ENCODE peak calls at places on chromosome 4, in four cellular contexts. X is endothelial cell of umbilical vein, R is H1, T is K562. Q is an unnamed sample.

GRCh38 chr4:40731792-40732245 is 17.9 kb upstream of the NSUN7 start:
- DNase-seq in X (peak; percentile 49), R (no peak), T (no peak), Q (peak; percentile 28)

GRCh38 chr4:72767903-72768817 is 199.1 kb upstream of the ADAMTS3 start:
- DNase-seq in X (no peak), R (no peak), T (peak; percentile 8), Q (no peak)

GRCh38 chr4:45155081-45155777 is 428.9 kb upstream of the GNPDA2 start:
- DNase-seq in X (no peak), R (no peak), T (no peak), Q (no peak)

GRCh38 chr4:154425514-154425913 is 66.1 kb downstream of the DCHS2 start:
- DNase-seq in X (no peak), R (no peak), T (no peak), Q (no peak)

GRCh38 chr4:127400736-127401346 is 231.9 kb upstream of the INTU start:
- DNase-seq in X (peak; percentile 68), R (peak; percentile 68), T (peak; percentile 53), Q (peak; percentile 66)

GRCh38 chr4:165461176-165461835 is 82.5 kb downstream of the CPE start:
- DNase-seq in X (no peak), R (no peak), T (no peak), Q (peak; percentile 54)

GRCh38 chr4:26420903-26421302 is 69.4 kb downstream of the CCKAR start:
- DNase-seq in X (no peak), R (no peak), T (no peak), Q (no peak)

GRCh38 chr4:185210102-185210981 is 944 bp downstream of the SNX25 start:
- DNase-seq in X (peak; percentile 67), R (peak; percentile 71), T (peak; percentile 35), Q (peak; percentile 13)

GRCh38 chr4:15013585-15013984 is 11.3 kb downstream of the CPEB2 start:
- DNase-seq in X (no peak), R (no peak), T (no peak), Q (no peak)

GRCh38 chr4:19319607-19320006 is 932.1 kb upstream of the SLIT2 start:
- DNase-seq in X (no peak), R (no peak), T (no peak), Q (no peak)

GRCh38 chr4:70915048-70915815 is 13.1 kb downstream of the MOB1B start:
- DNase-seq in X (no peak), R (no peak), T (no peak), Q (no peak)

GRCh38 chr4:5036239-5036638 is 15.0 kb upstream of the STK32B start:
- DNase-seq in X (no peak), R (no peak), T (peak; percentile 69), Q (no peak)

GRCh38 chr4:182015893-182016292 is 227.3 kb upstream of the TENM3 start:
- DNase-seq in X (no peak), R (no peak), T (no peak), Q (no peak)

GRCh38 chr4:105060628-105061027 is 86.0 kb upstream of the TET2 start:
- DNase-seq in X (no peak), R (no peak), T (no peak), Q (no peak)

GRCh38 chr4:146959692-146960091 is 14.0 kb upstream of the TTC29 start:
- DNase-seq in X (no peak), R (no peak), T (no peak), Q (no peak)

GRCh38 chr4:116122131-116122530 is 963.2 kb downstream of the TRAM1L1 start:
- DNase-seq in X (no peak), R (no peak), T (no peak), Q (no peak)

GRCh38 chr4:105350859-105351494 is 122.9 kb downstream of the PPA2 start:
- DNase-seq in X (peak; percentile 43), R (no peak), T (no peak), Q (no peak)

GRCh38 chr4:106746451-106746850 is 289.7 kb downstream of the DKK2 start:
- DNase-seq in X (peak; percentile 20), R (no peak), T (no peak), Q (no peak)

GRCh38 chr4:145099653-145100052 is 1.5 kb downstream of the ABCE1 start:
- DNase-seq in X (peak; percentile 52), R (no peak), T (no peak), Q (peak; percentile 19)

GRCh38 chr4:73576366-73576765 is 43.9 kb downstream of the RASSF6 start:
- DNase-seq in X (no peak), R (no peak), T (no peak), Q (no peak)

GRCh38 chr4:6267573-6267972 is 2.1 kb upstream of the WFS1 start:
- DNase-seq in X (no peak), R (no peak), T (no peak), Q (peak; percentile 45)

GRCh38 chr4:6474053-6474568 is 1.7 kb upstream of the PPP2R2C start:
- DNase-seq in X (no peak), R (peak; percentile 60), T (peak; percentile 55), Q (peak; percentile 12)

GRCh38 chr4:101264993-101265815 is 82.1 kb downstream of the PPP3CA start:
- DNase-seq in X (no peak), R (no peak), T (no peak), Q (no peak)

GRCh38 chr4:7513731-7514130 is 79.0 kb upstream of the PSAPL1 start:
- DNase-seq in X (no peak), R (no peak), T (no peak), Q (no peak)

GRCh38 chr4:122285285-122285684 is 93.5 kb upstream of the ADAD1 start:
- DNase-seq in X (no peak), R (no peak), T (peak; percentile 72), Q (no peak)

GRCh38 chr4:154720123-154720522 is 23.7 kb upstream of the LRAT start:
- DNase-seq in X (no peak), R (no peak), T (no peak), Q (no peak)

DNA sequence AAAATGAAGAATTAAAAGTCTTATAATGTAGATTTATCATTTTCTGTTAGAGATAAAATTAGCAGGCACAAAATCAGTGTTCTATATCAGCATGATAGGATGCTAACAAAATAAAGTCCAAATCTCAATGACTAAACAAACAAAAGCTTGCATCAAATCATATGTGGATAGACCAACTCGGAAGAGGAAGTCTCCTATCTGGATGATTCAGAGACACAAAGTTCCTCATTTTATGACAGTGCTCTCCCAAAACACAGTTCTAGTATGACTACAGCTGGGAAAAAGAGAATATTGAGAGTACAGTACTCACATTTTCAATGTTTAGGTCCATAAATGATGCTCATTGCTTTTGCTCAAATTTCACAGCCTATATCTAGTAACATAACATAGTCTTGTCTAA is 376.1 kb upstream of the CTSO start:
- DNase-seq in X (no peak), R (no peak), T (no peak), Q (no peak)
- TF ChIP-seq JUN in X (no peak), R (no peak), T (no peak), Q (no peak)

GRCh38 chr4:1245481-1246051 is 3.4 kb downstream of the CTBP1 start:
- DNase-seq in X (no peak), R (no peak), T (no peak), Q (no peak)

GRCh38 chr4:1244978-1245471 is 3.9 kb downstream of the CTBP1 start:
- DNase-seq in X (no peak), R (no peak), T (no peak), Q (no peak)

GRCh38 chr4:1243451-1244080 is 5.4 kb downstream of the CTBP1 start:
- DNase-seq in X (no peak), R (peak; percentile 42), T (no peak), Q (no peak)

GRCh38 chr4:1242506-1243450 is 6.2 kb downstream of the CTBP1 start:
- DNase-seq in X (no peak), R (no peak), T (no peak), Q (no peak)

DNA sequence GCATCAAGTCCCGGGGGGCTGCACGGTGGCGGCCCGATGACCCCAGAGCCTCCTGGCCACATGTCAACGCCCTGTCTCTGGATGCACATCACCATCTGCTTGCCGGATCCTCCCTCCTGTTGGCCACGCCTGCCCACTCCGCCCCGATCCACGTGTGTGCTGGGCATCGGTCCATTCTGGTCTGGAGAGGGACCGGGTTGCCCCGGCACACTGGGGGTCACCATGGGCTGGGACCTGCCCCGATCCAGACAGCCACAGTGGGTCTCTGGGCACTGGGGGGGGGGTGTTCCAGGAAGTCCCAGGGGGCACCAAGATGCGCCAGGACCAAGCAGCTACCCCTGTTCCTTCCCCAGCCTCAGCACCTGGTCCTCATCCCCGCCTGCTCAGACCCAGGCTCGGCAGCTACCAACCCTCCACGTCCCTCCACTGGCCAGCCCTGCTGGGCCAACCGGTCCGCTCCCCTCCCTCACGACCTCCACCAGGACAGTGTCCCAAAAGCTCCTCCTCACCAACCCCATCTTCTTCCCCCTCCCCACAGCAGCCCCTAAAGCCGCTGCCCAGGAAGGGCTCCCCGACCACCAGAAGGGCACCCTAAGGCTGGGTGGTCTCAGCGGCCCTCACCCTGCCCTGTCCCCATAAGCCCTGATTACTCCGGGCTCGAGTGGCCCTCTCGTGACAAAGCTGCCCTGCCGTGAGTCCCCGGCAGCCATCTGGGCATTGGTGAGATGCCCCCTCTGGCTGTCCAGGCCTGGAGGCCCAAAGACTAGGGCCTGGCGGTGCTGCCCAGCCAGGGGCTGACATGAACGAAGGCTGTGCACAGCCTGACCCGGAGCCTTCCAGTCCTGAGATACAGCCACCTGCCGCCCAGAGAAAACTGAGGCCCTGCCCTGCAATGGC is 4.6 kb downstream of the CTBP1 start:
- DNase-seq in X (no peak), R (peak; percentile 22), T (no peak), Q (no peak)
- H4K20me1 ChIP-seq in X (no peaks in the 10 kb centered on the region), R (peaks cover 23% of the 10 kb centered on the region), T (no peaks in the 10 kb centered on the region), Q (peaks cover 56% of the 10 kb centered on the region)

GRCh38 chr4:3227878-3228675 is 20.9 kb upstream of the MSANTD1 start:
- DNase-seq in X (no peak), R (no peak), T (no peak), Q (no peak)

GRCh38 chr4:3229328-3229727 is 19.6 kb upstream of the MSANTD1 start:
- DNase-seq in X (no peak), R (no peak), T (no peak), Q (no peak)

GRCh38 chr4:3231431-3231980 is 17.5 kb upstream of the MSANTD1 start:
- DNase-seq in X (no peak), R (no peak), T (no peak), Q (no peak)

GRCh38 chr4:3228881-3229280 is 20.1 kb upstream of the MSANTD1 start:
- DNase-seq in X (no peak), R (no peak), T (no peak), Q (no peak)

DNA sequence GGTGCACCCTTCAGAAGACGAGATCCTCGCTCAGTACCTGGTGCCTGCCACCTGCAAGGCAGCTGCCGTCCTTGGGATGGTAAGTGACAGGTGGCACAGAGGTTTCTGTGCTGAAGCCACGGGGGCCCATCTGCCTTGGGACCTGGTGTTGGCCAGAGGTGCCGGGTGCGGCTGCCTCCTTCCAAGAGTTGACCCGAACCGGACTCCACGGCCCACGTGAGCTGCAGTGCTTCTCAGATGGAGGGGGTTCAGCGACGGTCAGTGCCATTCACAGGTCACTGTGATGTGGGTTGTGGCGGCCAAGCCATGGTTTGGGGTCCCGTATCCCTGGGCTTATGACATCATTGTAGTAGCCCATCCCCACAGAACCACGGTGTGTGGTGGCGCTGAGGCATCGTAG is 19.0 kb upstream of the MSANTD1 start:
- DNase-seq in X (no peak), R (no peak), T (no peak), Q (no peak)
- TF ChIP-seq JUN in X (no peak), R (no peak), T (no peak), Q (no peak)

DNA sequence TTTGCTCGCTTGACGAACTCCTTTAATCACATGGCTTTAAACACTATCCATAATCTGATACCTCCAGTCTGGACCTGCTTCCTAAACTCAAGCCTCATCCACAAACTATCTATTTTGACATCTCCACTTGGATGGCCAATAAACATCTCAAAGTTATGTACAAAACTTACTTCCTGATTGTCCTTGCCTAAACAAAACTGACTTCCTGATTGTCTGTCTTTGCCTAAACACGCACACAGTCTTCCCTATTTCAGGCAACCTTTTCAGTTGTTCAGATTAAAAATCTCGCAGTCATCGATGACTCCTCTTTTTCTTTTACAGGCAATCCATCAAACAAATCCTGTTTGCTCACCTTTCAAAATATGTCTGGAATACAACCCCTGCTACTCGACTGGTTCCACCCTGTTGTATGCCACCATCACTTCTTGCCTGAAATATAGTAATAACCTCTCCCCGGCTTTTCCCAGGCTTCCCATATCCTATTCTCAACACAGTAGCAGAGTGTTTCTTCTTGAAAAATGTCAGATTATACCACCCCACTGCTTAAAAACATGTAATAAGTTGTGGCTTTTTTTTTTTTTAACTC is 39.0 kb downstream of the ATOH1 start:
- DNase-seq in X (no peak), R (no peak), T (no peak), Q (no peak)
- H4K20me1 ChIP-seq in X (no peaks in the 10 kb centered on the region), R (no peaks in the 10 kb centered on the region), T (no peaks in the 10 kb centered on the region), Q (no peaks in the 10 kb centered on the region)